ENCODE peak calls at places on chromosomes 6 and 20, in four cellular contexts. One of them, this sample, is unnamed.

GRCh38 chr6:148231572-148231971 is 111.1 kb upstream of the SASH1 start:
- DNase-seq in cardiac muscle cell: peak; percentile 13
- DNase-seq in upper lobe of left lung: no peak
- DNase-seq in adrenal gland: no peak
- DNase-seq in this sample: no peak

GRCh38 chr20:61719691-61720347 is 345.9 kb downstream of the TAF4 start:
- DNase-seq in cardiac muscle cell: no peak
- DNase-seq in upper lobe of left lung: no peak
- DNase-seq in adrenal gland: no peak
- DNase-seq in this sample: no peak

GRCh38 chr6:23245559-23245958 is 676.2 kb downstream of the HDGFL1 start:
- DNase-seq in cardiac muscle cell: peak; percentile 8
- DNase-seq in upper lobe of left lung: no peak
- DNase-seq in adrenal gland: no peak
- DNase-seq in this sample: no peak

GRCh38 chr6:39887692-39888450 is 46.4 kb downstream of the MOCS1 start:
- DNase-seq in cardiac muscle cell: peak; percentile 98
- DNase-seq in upper lobe of left lung: no peak
- DNase-seq in adrenal gland: peak; percentile 54
- DNase-seq in this sample: no peak

GRCh38 chr20:32191873-32192272 is 15.7 kb downstream of the PLAGL2 start:
- DNase-seq in cardiac muscle cell: peak; percentile 43
- DNase-seq in upper lobe of left lung: no peak
- DNase-seq in adrenal gland: no peak
- DNase-seq in this sample: no peak

GRCh38 chr6:30683980-30684338 is 2.5 kb downstream of the PPP1R18 start:
- DNase-seq in cardiac muscle cell: no peak
- DNase-seq in upper lobe of left lung: no peak
- DNase-seq in adrenal gland: no peak
- DNase-seq in this sample: no peak

GRCh38 chr6:169863149-169863525 is 111.7 kb downstream of the ERMARD start:
- DNase-seq in cardiac muscle cell: no peak
- DNase-seq in upper lobe of left lung: peak; percentile 18
- DNase-seq in adrenal gland: no peak
- DNase-seq in this sample: no peak

GRCh38 chr6:56959938-56960337 is 5.0 kb downstream of the BEND6 start:
- DNase-seq in cardiac muscle cell: no peak
- DNase-seq in upper lobe of left lung: no peak
- DNase-seq in adrenal gland: no peak
- DNase-seq in this sample: no peak

DNA sequence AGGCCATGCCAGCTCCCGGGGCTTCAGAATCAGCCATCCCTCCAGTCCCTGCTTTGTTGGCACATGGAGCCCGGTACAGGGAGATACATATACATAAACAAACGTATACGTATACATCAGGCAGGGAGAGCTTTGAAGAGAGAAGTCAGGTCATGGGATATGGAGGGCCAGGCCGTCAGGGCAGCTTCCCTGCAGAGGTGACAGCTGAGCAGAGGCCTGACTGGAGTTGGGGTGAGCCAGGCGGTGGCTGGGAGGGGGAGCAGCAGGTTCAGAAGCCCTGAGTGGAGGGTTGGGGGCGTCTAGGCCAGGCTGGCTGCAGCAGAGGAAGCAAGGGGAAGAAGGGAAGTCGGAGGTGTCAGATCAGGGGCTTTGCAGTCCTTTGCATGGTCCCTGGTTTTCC is 61.7 kb downstream of the STK35 start:
- DNase-seq in cardiac muscle cell: no peak
- DNase-seq in upper lobe of left lung: no peak
- DNase-seq in adrenal gland: no peak
- DNase-seq in this sample: no peak
- TF ChIP-seq CTCF in cardiac muscle cell: no peak
- TF ChIP-seq CTCF in upper lobe of left lung: no peak
- TF ChIP-seq CTCF in adrenal gland: no peak
- TF ChIP-seq CTCF in this sample: no peak

GRCh38 chr20:38723982-38724602 is at the start of gene SLC32A1:
- DNase-seq in cardiac muscle cell: no peak
- DNase-seq in upper lobe of left lung: no peak
- DNase-seq in adrenal gland: no peak
- DNase-seq in this sample: no peak

GRCh38 chr20:38726849-38727601 is 2.7 kb downstream of the SLC32A1 start:
- DNase-seq in cardiac muscle cell: peak; percentile 29
- DNase-seq in upper lobe of left lung: no peak
- DNase-seq in adrenal gland: peak; percentile 25
- DNase-seq in this sample: peak; percentile 47

GRCh38 chr20:38725959-38726848 is 1.9 kb downstream of the SLC32A1 start:
- DNase-seq in cardiac muscle cell: peak; percentile 46
- DNase-seq in upper lobe of left lung: no peak
- DNase-seq in adrenal gland: no peak
- DNase-seq in this sample: peak; percentile 44

GRCh38 chr20:38724603-38725457 is 544 bp downstream of the SLC32A1 start:
- DNase-seq in cardiac muscle cell: no peak
- DNase-seq in upper lobe of left lung: no peak
- DNase-seq in adrenal gland: no peak
- DNase-seq in this sample: no peak

DNA sequence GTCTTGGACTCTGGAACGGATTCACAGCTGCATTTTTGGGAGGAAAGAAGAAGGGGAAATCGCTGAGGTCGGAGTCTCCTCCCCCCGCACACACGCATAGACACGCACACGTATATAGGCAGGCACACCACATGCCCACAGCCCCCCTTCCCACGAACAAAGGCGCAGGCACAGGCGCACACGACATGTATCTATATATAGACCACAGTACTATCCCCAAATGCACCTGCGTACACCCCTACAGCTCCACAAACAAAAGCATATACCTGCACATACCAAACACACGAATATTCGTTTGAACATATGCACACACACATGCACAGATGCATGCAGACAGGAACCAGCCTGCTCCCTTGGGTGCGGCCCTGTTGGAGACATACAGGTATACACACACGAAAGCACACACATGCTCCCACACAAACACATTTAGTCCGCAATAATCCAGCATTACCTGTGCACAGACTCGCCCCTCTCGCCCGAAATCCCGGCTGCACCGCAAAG is 1.2 kb downstream of the SLC32A1 start:
- DNase-seq in cardiac muscle cell: no peak
- DNase-seq in upper lobe of left lung: no peak
- DNase-seq in adrenal gland: no peak
- DNase-seq in this sample: no peak
- H3K4me3 ChIP-seq in cardiac muscle cell: no peak overlapping the region
- H3K4me3 ChIP-seq in upper lobe of left lung: no peak overlapping the region
- H3K4me3 ChIP-seq in adrenal gland: no peak overlapping the region
- H3K4me3 ChIP-seq in this sample: no peak overlapping the region

GRCh38 chr20:63068711-63069367 is 62.1 kb upstream of the BHLHE23 start:
- DNase-seq in cardiac muscle cell: no peak
- DNase-seq in upper lobe of left lung: no peak
- DNase-seq in adrenal gland: no peak
- DNase-seq in this sample: no peak

GRCh38 chr20:63066506-63067265 is 59.9 kb upstream of the BHLHE23 start:
- DNase-seq in cardiac muscle cell: no peak
- DNase-seq in upper lobe of left lung: no peak
- DNase-seq in adrenal gland: no peak
- DNase-seq in this sample: no peak

GRCh38 chr20:63065911-63066310 is 59.1 kb upstream of the BHLHE23 start:
- DNase-seq in cardiac muscle cell: no peak
- DNase-seq in upper lobe of left lung: no peak
- DNase-seq in adrenal gland: no peak
- DNase-seq in this sample: no peak

GRCh38 chr20:63067721-63068560 is 61.2 kb upstream of the BHLHE23 start:
- DNase-seq in cardiac muscle cell: no peak
- DNase-seq in upper lobe of left lung: no peak
- DNase-seq in adrenal gland: no peak
- DNase-seq in this sample: no peak

GRCh38 chr20:63067266-63067635 is 60.5 kb upstream of the BHLHE23 start:
- DNase-seq in cardiac muscle cell: no peak
- DNase-seq in upper lobe of left lung: no peak
- DNase-seq in adrenal gland: no peak
- DNase-seq in this sample: no peak
- TF ChIP-seq CTCF in cardiac muscle cell: no peak
- TF ChIP-seq CTCF in upper lobe of left lung: no peak
- TF ChIP-seq CTCF in adrenal gland: no peak
- TF ChIP-seq CTCF in this sample: no peak

GRCh38 chr20:10739575-10739974 is 65.8 kb upstream of the JAG1 start:
- DNase-seq in cardiac muscle cell: peak; percentile 38
- DNase-seq in upper lobe of left lung: no peak
- DNase-seq in adrenal gland: peak; percentile 2
- DNase-seq in this sample: peak; percentile 17
- H3K4me3 ChIP-seq in cardiac muscle cell: no peak overlapping the region
- H3K4me3 ChIP-seq in upper lobe of left lung: peak overlapping the region; percentile 14
- H3K4me3 ChIP-seq in adrenal gland: no peak overlapping the region
- H3K4me3 ChIP-seq in this sample: peak overlapping the region; percentile 27

GRCh38 chr6:1043458-1043836 is 268.5 kb upstream of the FOXQ1 start:
- DNase-seq in cardiac muscle cell: no peak
- DNase-seq in upper lobe of left lung: no peak
- DNase-seq in adrenal gland: no peak
- DNase-seq in this sample: no peak
- TF ChIP-seq CTCF in cardiac muscle cell: no peak
- TF ChIP-seq CTCF in upper lobe of left lung: no peak
- TF ChIP-seq CTCF in adrenal gland: no peak
- TF ChIP-seq CTCF in this sample: no peak

This sample was measured in GM12865.